ENCODE peak calls at places on chromosome 13, in five cellular contexts. Q is natural killer cell; Z is activated CD4-positive, alpha-beta T cell treated with anti-CD3 and anti-CD28 coated beads, Interleukin-2, amount 50 U/mL, for 1 hour; M is psoas muscle; G is substantia nigra. O is an unnamed sample.

GRCh38 chr13:95833713-95834112 is 156.8 kb downstream of the DNAJC3 start:
- DNase-seq in Q (no peak), Z (no peak), M (no peak), G (no peak), O (no peak)

GRCh38 chr13:51861728-51862300 is at the start of gene CCDC70:
- DNase-seq in Q (no peak), Z (no peak), M (no peak), G (no peak), O (no peak)

GRCh38 chr13:111082240-111082639 is 32.9 kb upstream of the ARHGEF7 start:
- DNase-seq in Q (no peak), Z (no peak), M (no peak), G (no peak), O (no peak)

GRCh38 chr13:77372275-77372674 is 45.4 kb upstream of the MYCBP2 start:
- DNase-seq in Q (no peak), Z (no peak), M (no peak), G (no peak), O (no peak)

GRCh38 chr13:50543767-50544166 is 299.7 kb downstream of the DLEU7 start:
- DNase-seq in Q (no peak), Z (no peak), M (peak), G (no peak), O (no peak)

GRCh38 chr13:111948811-111949210 is 118.1 kb upstream of the SOX1 start:
- DNase-seq in Q (no peak), Z (no peak), M (no peak), G (no peak), O (no peak)

GRCh38 chr13:26895808-26896466 is 135.4 kb upstream of the GPR12 start:
- DNase-seq in Q (no peak), Z (no peak), M (no peak), G (no peak), O (no peak)

GRCh38 chr13:47252627-47253026 is 355.8 kb upstream of the HTR2A start:
- DNase-seq in Q (no peak), Z (no peak), M (no peak), G (no peak), O (no peak)

GRCh38 chr13:74325106-74325505 is 190.9 kb upstream of the KLF12 start:
- DNase-seq in Q (no peak), Z (no peak), M (no peak), G (peak), O (no peak)

GRCh38 chr13:109986851-109987250 is 200.5 kb upstream of the IRS2 start:
- DNase-seq in Q (no peak), Z (no peak), M (no peak), G (no peak), O (no peak)